ENCODE peak calls at places on chromosomes 6 and 20, in ten cellular contexts. One of them, this sample, is unnamed.

GRCh38 chr6:19301980-19302379 is 535.2 kb upstream of the ID4 start:
- DNase-seq in ureter: no peak
- DNase-seq in activated T-helper 9 cell treated with anti-CD3 and anti-CD28 coated beads, Interleukin-2, amount 50 U/mL, for 16 hours: no peak
- DNase-seq in NCI-H748 treated with DMSO at 0.1 percent for 48 hours: no peak
- DNase-seq in HuH-7.5: no peak
- DNase-seq in iPS-NIHi11: peak; percentile 46
- DNase-seq in SHP77: no peak
- DNase-seq in EH: peak; percentile 29
- DNase-seq in kidney tubule cell: peak; percentile 59
- DNase-seq in stimulated activated naive CD4-positive, alpha-beta T cell treated with Interleukin-2 at 50 U/mL for 16 hours: no peak
- DNase-seq in this sample: no peak

GRCh38 chr6:56959938-56960337 is 5.0 kb downstream of the BEND6 start:
- DNase-seq in stimulated activated naive CD4-positive, alpha-beta T cell treated with Interleukin-2 at 50 U/mL for 16 hours: no peak
- DNase-seq in SHP77: no peak
- DNase-seq in HuH-7.5: no peak
- DNase-seq in NCI-H748 treated with DMSO at 0.1 percent for 48 hours: no peak
- DNase-seq in EH: peak; percentile 58
- DNase-seq in kidney tubule cell: peak; percentile 45
- DNase-seq in ureter: no peak
- DNase-seq in activated T-helper 9 cell treated with anti-CD3 and anti-CD28 coated beads, Interleukin-2, amount 50 U/mL, for 16 hours: no peak
- DNase-seq in iPS-NIHi11: no peak
- DNase-seq in this sample: no peak

GRCh38 chr20:3732327-3733118 is at the start of gene HSPA12B:
- DNase-seq in stimulated activated naive CD4-positive, alpha-beta T cell treated with Interleukin-2 at 50 U/mL for 16 hours: no peak
- DNase-seq in HuH-7.5: no peak
- DNase-seq in iPS-NIHi11: peak; percentile 94
- DNase-seq in kidney tubule cell: no peak
- DNase-seq in SHP77: no peak
- DNase-seq in activated T-helper 9 cell treated with anti-CD3 and anti-CD28 coated beads, Interleukin-2, amount 50 U/mL, for 16 hours: no peak
- DNase-seq in EH: peak; percentile 10
- DNase-seq in NCI-H748 treated with DMSO at 0.1 percent for 48 hours: no peak
- DNase-seq in ureter: no peak
- DNase-seq in this sample: no peak

GRCh38 chr20:50252715-50253500 is 62.3 kb downstream of the CEBPB start:
- DNase-seq in EH: no peak
- DNase-seq in ureter: no peak
- DNase-seq in kidney tubule cell: peak; percentile 24
- DNase-seq in stimulated activated naive CD4-positive, alpha-beta T cell treated with Interleukin-2 at 50 U/mL for 16 hours: no peak
- DNase-seq in SHP77: no peak
- DNase-seq in NCI-H748 treated with DMSO at 0.1 percent for 48 hours: no peak
- DNase-seq in HuH-7.5: no peak
- DNase-seq in iPS-NIHi11: no peak
- DNase-seq in activated T-helper 9 cell treated with anti-CD3 and anti-CD28 coated beads, Interleukin-2, amount 50 U/mL, for 16 hours: no peak
- DNase-seq in this sample: no peak

GRCh38 chr6:6331393-6331792 is 10.9 kb upstream of the F13A1 start:
- DNase-seq in iPS-NIHi11: no peak
- DNase-seq in NCI-H748 treated with DMSO at 0.1 percent for 48 hours: no peak
- DNase-seq in kidney tubule cell: no peak
- DNase-seq in ureter: no peak
- DNase-seq in EH: no peak
- DNase-seq in activated T-helper 9 cell treated with anti-CD3 and anti-CD28 coated beads, Interleukin-2, amount 50 U/mL, for 16 hours: no peak
- DNase-seq in HuH-7.5: no peak
- DNase-seq in SHP77: no peak
- DNase-seq in stimulated activated naive CD4-positive, alpha-beta T cell treated with Interleukin-2 at 50 U/mL for 16 hours: no peak
- DNase-seq in this sample: peak; percentile 39

GRCh38 chr6:105747823-105748405 is 338.2 kb upstream of the PRDM1 start:
- DNase-seq in EH: no peak
- DNase-seq in SHP77: no peak
- DNase-seq in iPS-NIHi11: no peak
- DNase-seq in HuH-7.5: no peak
- DNase-seq in stimulated activated naive CD4-positive, alpha-beta T cell treated with Interleukin-2 at 50 U/mL for 16 hours: no peak
- DNase-seq in ureter: no peak
- DNase-seq in NCI-H748 treated with DMSO at 0.1 percent for 48 hours: no peak
- DNase-seq in kidney tubule cell: no peak
- DNase-seq in activated T-helper 9 cell treated with anti-CD3 and anti-CD28 coated beads, Interleukin-2, amount 50 U/mL, for 16 hours: no peak
- DNase-seq in this sample: no peak

GRCh38 chr6:154638369-154638768 is 94.8 kb upstream of the SCAF8 start:
- DNase-seq in stimulated activated naive CD4-positive, alpha-beta T cell treated with Interleukin-2 at 50 U/mL for 16 hours: no peak
- DNase-seq in ureter: no peak
- DNase-seq in SHP77: no peak
- DNase-seq in kidney tubule cell: peak; percentile 44
- DNase-seq in iPS-NIHi11: no peak
- DNase-seq in NCI-H748 treated with DMSO at 0.1 percent for 48 hours: no peak
- DNase-seq in activated T-helper 9 cell treated with anti-CD3 and anti-CD28 coated beads, Interleukin-2, amount 50 U/mL, for 16 hours: no peak
- DNase-seq in HuH-7.5: no peak
- DNase-seq in EH: peak; percentile 22
- DNase-seq in this sample: no peak

GRCh38 chr6:593907-594212 is 63.0 kb downstream of the HUS1B start:
- DNase-seq in ureter: no peak
- DNase-seq in stimulated activated naive CD4-positive, alpha-beta T cell treated with Interleukin-2 at 50 U/mL for 16 hours: no peak
- DNase-seq in SHP77: no peak
- DNase-seq in iPS-NIHi11: peak; percentile 39
- DNase-seq in kidney tubule cell: no peak
- DNase-seq in EH: no peak
- DNase-seq in HuH-7.5: no peak
- DNase-seq in NCI-H748 treated with DMSO at 0.1 percent for 48 hours: no peak
- DNase-seq in activated T-helper 9 cell treated with anti-CD3 and anti-CD28 coated beads, Interleukin-2, amount 50 U/mL, for 16 hours: no peak
- DNase-seq in this sample: no peak

GRCh38 chr6:16621002-16621401 is 140.3 kb downstream of the ATXN1 start:
- DNase-seq in HuH-7.5: no peak
- DNase-seq in activated T-helper 9 cell treated with anti-CD3 and anti-CD28 coated beads, Interleukin-2, amount 50 U/mL, for 16 hours: no peak
- DNase-seq in NCI-H748 treated with DMSO at 0.1 percent for 48 hours: no peak
- DNase-seq in EH: no peak
- DNase-seq in SHP77: no peak
- DNase-seq in iPS-NIHi11: no peak
- DNase-seq in ureter: no peak
- DNase-seq in stimulated activated naive CD4-positive, alpha-beta T cell treated with Interleukin-2 at 50 U/mL for 16 hours: no peak
- DNase-seq in kidney tubule cell: no peak
- DNase-seq in this sample: no peak

GRCh38 chr20:32780749-32781402 is 18.7 kb downstream of the DNMT3B start:
- DNase-seq in stimulated activated naive CD4-positive, alpha-beta T cell treated with Interleukin-2 at 50 U/mL for 16 hours: no peak
- DNase-seq in SHP77: no peak
- DNase-seq in EH: no peak
- DNase-seq in kidney tubule cell: no peak
- DNase-seq in iPS-NIHi11: peak; percentile 30
- DNase-seq in NCI-H748 treated with DMSO at 0.1 percent for 48 hours: no peak
- DNase-seq in activated T-helper 9 cell treated with anti-CD3 and anti-CD28 coated beads, Interleukin-2, amount 50 U/mL, for 16 hours: no peak
- DNase-seq in HuH-7.5: no peak
- DNase-seq in ureter: no peak
- DNase-seq in this sample: no peak

GRCh38 chr6:32947552-32948465 is 5.1 kb downstream of the HLA-DMA start:
- DNase-seq in kidney tubule cell: peak; percentile 78
- DNase-seq in HuH-7.5: no peak
- DNase-seq in stimulated activated naive CD4-positive, alpha-beta T cell treated with Interleukin-2 at 50 U/mL for 16 hours: peak; percentile 25
- DNase-seq in NCI-H748 treated with DMSO at 0.1 percent for 48 hours: no peak
- DNase-seq in ureter: no peak
- DNase-seq in SHP77: peak; percentile 36
- DNase-seq in iPS-NIHi11: peak; percentile 63
- DNase-seq in EH: peak; percentile 60
- DNase-seq in activated T-helper 9 cell treated with anti-CD3 and anti-CD28 coated beads, Interleukin-2, amount 50 U/mL, for 16 hours: no peak
- DNase-seq in this sample: no peak

GRCh38 chr6:153424719-153425400 is 293.8 kb upstream of the RGS17 start:
- DNase-seq in kidney tubule cell: peak; percentile 11
- DNase-seq in SHP77: no peak
- DNase-seq in NCI-H748 treated with DMSO at 0.1 percent for 48 hours: no peak
- DNase-seq in activated T-helper 9 cell treated with anti-CD3 and anti-CD28 coated beads, Interleukin-2, amount 50 U/mL, for 16 hours: no peak
- DNase-seq in ureter: no peak
- DNase-seq in EH: no peak
- DNase-seq in stimulated activated naive CD4-positive, alpha-beta T cell treated with Interleukin-2 at 50 U/mL for 16 hours: no peak
- DNase-seq in iPS-NIHi11: no peak
- DNase-seq in HuH-7.5: no peak
- DNase-seq in this sample: no peak

GRCh38 chr6:97053643-97054411 is 129.3 kb downstream of the KLHL32 start:
- DNase-seq in EH: peak; percentile 18
- DNase-seq in ureter: no peak
- DNase-seq in stimulated activated naive CD4-positive, alpha-beta T cell treated with Interleukin-2 at 50 U/mL for 16 hours: no peak
- DNase-seq in SHP77: peak; percentile 4
- DNase-seq in iPS-NIHi11: no peak
- DNase-seq in kidney tubule cell: peak; percentile 31
- DNase-seq in activated T-helper 9 cell treated with anti-CD3 and anti-CD28 coated beads, Interleukin-2, amount 50 U/mL, for 16 hours: no peak
- DNase-seq in HuH-7.5: no peak
- DNase-seq in NCI-H748 treated with DMSO at 0.1 percent for 48 hours: peak; percentile 12
- DNase-seq in this sample: no peak

GRCh38 chr6:118930680-118931079 is 4.3 kb downstream of the MCM9 start:
- DNase-seq in SHP77: no peak
- DNase-seq in activated T-helper 9 cell treated with anti-CD3 and anti-CD28 coated beads, Interleukin-2, amount 50 U/mL, for 16 hours: no peak
- DNase-seq in HuH-7.5: no peak
- DNase-seq in ureter: no peak
- DNase-seq in iPS-NIHi11: no peak
- DNase-seq in stimulated activated naive CD4-positive, alpha-beta T cell treated with Interleukin-2 at 50 U/mL for 16 hours: no peak
- DNase-seq in EH: no peak
- DNase-seq in NCI-H748 treated with DMSO at 0.1 percent for 48 hours: no peak
- DNase-seq in kidney tubule cell: no peak
- DNase-seq in this sample: no peak

GRCh38 chr6:99836471-99836870 is 157.6 kb downstream of the MCHR2 start:
- DNase-seq in kidney tubule cell: peak; percentile 23
- DNase-seq in activated T-helper 9 cell treated with anti-CD3 and anti-CD28 coated beads, Interleukin-2, amount 50 U/mL, for 16 hours: no peak
- DNase-seq in stimulated activated naive CD4-positive, alpha-beta T cell treated with Interleukin-2 at 50 U/mL for 16 hours: no peak
- DNase-seq in HuH-7.5: no peak
- DNase-seq in SHP77: no peak
- DNase-seq in iPS-NIHi11: no peak
- DNase-seq in EH: peak; percentile 11
- DNase-seq in ureter: no peak
- DNase-seq in NCI-H748 treated with DMSO at 0.1 percent for 48 hours: no peak
- DNase-seq in this sample: no peak

GRCh38 chr20:51037499-51038110 is 14.7 kb upstream of the KCNG1 start:
- DNase-seq in EH: no peak
- DNase-seq in ureter: no peak
- DNase-seq in iPS-NIHi11: no peak
- DNase-seq in NCI-H748 treated with DMSO at 0.1 percent for 48 hours: no peak
- DNase-seq in stimulated activated naive CD4-positive, alpha-beta T cell treated with Interleukin-2 at 50 U/mL for 16 hours: no peak
- DNase-seq in kidney tubule cell: no peak
- DNase-seq in activated T-helper 9 cell treated with anti-CD3 and anti-CD28 coated beads, Interleukin-2, amount 50 U/mL, for 16 hours: no peak
- DNase-seq in SHP77: no peak
- DNase-seq in HuH-7.5: no peak
- DNase-seq in this sample: no peak

GRCh38 chr6:99422912-99423311 is 2.2 kb downstream of the PNISR start:
- DNase-seq in HuH-7.5: no peak
- DNase-seq in stimulated activated naive CD4-positive, alpha-beta T cell treated with Interleukin-2 at 50 U/mL for 16 hours: no peak
- DNase-seq in SHP77: no peak
- DNase-seq in EH: no peak
- DNase-seq in kidney tubule cell: no peak
- DNase-seq in ureter: no peak
- DNase-seq in iPS-NIHi11: no peak
- DNase-seq in activated T-helper 9 cell treated with anti-CD3 and anti-CD28 coated beads, Interleukin-2, amount 50 U/mL, for 16 hours: no peak
- DNase-seq in NCI-H748 treated with DMSO at 0.1 percent for 48 hours: no peak
- DNase-seq in this sample: no peak

GRCh38 chr20:38164069-38164468 is 1.0 kb downstream of the TGM2 start:
- DNase-seq in iPS-NIHi11: no peak
- DNase-seq in stimulated activated naive CD4-positive, alpha-beta T cell treated with Interleukin-2 at 50 U/mL for 16 hours: no peak
- DNase-seq in NCI-H748 treated with DMSO at 0.1 percent for 48 hours: no peak
- DNase-seq in activated T-helper 9 cell treated with anti-CD3 and anti-CD28 coated beads, Interleukin-2, amount 50 U/mL, for 16 hours: no peak
- DNase-seq in ureter: no peak
- DNase-seq in SHP77: no peak
- DNase-seq in kidney tubule cell: no peak
- DNase-seq in HuH-7.5: no peak
- DNase-seq in EH: no peak
- DNase-seq in this sample: no peak

GRCh38 chr6:165895421-165896165 is 232.6 kb upstream of the PDE10A start:
- DNase-seq in SHP77: no peak
- DNase-seq in ureter: no peak
- DNase-seq in kidney tubule cell: peak; percentile 4
- DNase-seq in EH: no peak
- DNase-seq in activated T-helper 9 cell treated with anti-CD3 and anti-CD28 coated beads, Interleukin-2, amount 50 U/mL, for 16 hours: no peak
- DNase-seq in NCI-H748 treated with DMSO at 0.1 percent for 48 hours: no peak
- DNase-seq in HuH-7.5: no peak
- DNase-seq in iPS-NIHi11: no peak
- DNase-seq in stimulated activated naive CD4-positive, alpha-beta T cell treated with Interleukin-2 at 50 U/mL for 16 hours: no peak
- DNase-seq in this sample: no peak

GRCh38 chr20:25459111-25459830 is 51.8 kb downstream of the GINS1 start:
- DNase-seq in stimulated activated naive CD4-positive, alpha-beta T cell treated with Interleukin-2 at 50 U/mL for 16 hours: no peak
- DNase-seq in activated T-helper 9 cell treated with anti-CD3 and anti-CD28 coated beads, Interleukin-2, amount 50 U/mL, for 16 hours: no peak
- DNase-seq in kidney tubule cell: no peak
- DNase-seq in SHP77: no peak
- DNase-seq in EH: no peak
- DNase-seq in iPS-NIHi11: no peak
- DNase-seq in ureter: no peak
- DNase-seq in NCI-H748 treated with DMSO at 0.1 percent for 48 hours: no peak
- DNase-seq in HuH-7.5: no peak
- DNase-seq in this sample: no peak

GRCh38 chr6:139161169-139161568 is 26.3 kb downstream of the HECA start:
- DNase-seq in iPS-NIHi11: no peak
- DNase-seq in NCI-H748 treated with DMSO at 0.1 percent for 48 hours: no peak
- DNase-seq in SHP77: no peak
- DNase-seq in kidney tubule cell: peak; percentile 20
- DNase-seq in ureter: no peak
- DNase-seq in EH: peak; percentile 43
- DNase-seq in HuH-7.5: no peak
- DNase-seq in stimulated activated naive CD4-positive, alpha-beta T cell treated with Interleukin-2 at 50 U/mL for 16 hours: peak; percentile 50
- DNase-seq in activated T-helper 9 cell treated with anti-CD3 and anti-CD28 coated beads, Interleukin-2, amount 50 U/mL, for 16 hours: peak; percentile 37
- DNase-seq in this sample: no peak

GRCh38 chr20:63125893-63126601 is 89.9 kb downstream of the YTHDF1 start:
- DNase-seq in kidney tubule cell: no peak
- DNase-seq in stimulated activated naive CD4-positive, alpha-beta T cell treated with Interleukin-2 at 50 U/mL for 16 hours: no peak
- DNase-seq in SHP77: no peak
- DNase-seq in EH: no peak
- DNase-seq in NCI-H748 treated with DMSO at 0.1 percent for 48 hours: no peak
- DNase-seq in HuH-7.5: no peak
- DNase-seq in iPS-NIHi11: no peak
- DNase-seq in ureter: peak; percentile 33
- DNase-seq in activated T-helper 9 cell treated with anti-CD3 and anti-CD28 coated beads, Interleukin-2, amount 50 U/mL, for 16 hours: no peak
- DNase-seq in this sample: no peak

GRCh38 chr20:54526801-54527200 is 51.4 kb downstream of the DOK5 start:
- DNase-seq in HuH-7.5: no peak
- DNase-seq in kidney tubule cell: no peak
- DNase-seq in iPS-NIHi11: no peak
- DNase-seq in activated T-helper 9 cell treated with anti-CD3 and anti-CD28 coated beads, Interleukin-2, amount 50 U/mL, for 16 hours: no peak
- DNase-seq in NCI-H748 treated with DMSO at 0.1 percent for 48 hours: no peak
- DNase-seq in ureter: no peak
- DNase-seq in EH: no peak
- DNase-seq in SHP77: no peak
- DNase-seq in stimulated activated naive CD4-positive, alpha-beta T cell treated with Interleukin-2 at 50 U/mL for 16 hours: no peak
- DNase-seq in this sample: no peak

GRCh38 chr6:102215425-102215824 is 821.9 kb downstream of the GRIK2 start:
- DNase-seq in HuH-7.5: no peak
- DNase-seq in kidney tubule cell: no peak
- DNase-seq in NCI-H748 treated with DMSO at 0.1 percent for 48 hours: no peak
- DNase-seq in activated T-helper 9 cell treated with anti-CD3 and anti-CD28 coated beads, Interleukin-2, amount 50 U/mL, for 16 hours: no peak
- DNase-seq in ureter: no peak
- DNase-seq in iPS-NIHi11: no peak
- DNase-seq in EH: peak; percentile 1
- DNase-seq in stimulated activated naive CD4-positive, alpha-beta T cell treated with Interleukin-2 at 50 U/mL for 16 hours: no peak
- DNase-seq in SHP77: no peak
- DNase-seq in this sample: no peak

GRCh38 chr6:37827603-37828265 is 8.2 kb downstream of the ZFAND3 start:
- DNase-seq in activated T-helper 9 cell treated with anti-CD3 and anti-CD28 coated beads, Interleukin-2, amount 50 U/mL, for 16 hours: no peak
- DNase-seq in ureter: no peak
- DNase-seq in NCI-H748 treated with DMSO at 0.1 percent for 48 hours: no peak
- DNase-seq in stimulated activated naive CD4-positive, alpha-beta T cell treated with Interleukin-2 at 50 U/mL for 16 hours: no peak
- DNase-seq in HuH-7.5: no peak
- DNase-seq in SHP77: no peak
- DNase-seq in kidney tubule cell: no peak
- DNase-seq in iPS-NIHi11: no peak
- DNase-seq in EH: no peak
- DNase-seq in this sample: no peak

GRCh38 chr20:13243826-13244376 is 22.8 kb downstream of the ISM1 start:
- DNase-seq in EH: peak; percentile 46
- DNase-seq in kidney tubule cell: peak; percentile 58
- DNase-seq in HuH-7.5: peak; percentile 63
- DNase-seq in activated T-helper 9 cell treated with anti-CD3 and anti-CD28 coated beads, Interleukin-2, amount 50 U/mL, for 16 hours: no peak
- DNase-seq in stimulated activated naive CD4-positive, alpha-beta T cell treated with Interleukin-2 at 50 U/mL for 16 hours: no peak
- DNase-seq in ureter: no peak
- DNase-seq in SHP77: peak; percentile 39
- DNase-seq in iPS-NIHi11: no peak
- DNase-seq in NCI-H748 treated with DMSO at 0.1 percent for 48 hours: no peak
- DNase-seq in this sample: no peak

GRCh38 chr6:41688256-41688965 is 47.0 kb downstream of the TFEB start:
- DNase-seq in SHP77: no peak
- DNase-seq in ureter: no peak
- DNase-seq in activated T-helper 9 cell treated with anti-CD3 and anti-CD28 coated beads, Interleukin-2, amount 50 U/mL, for 16 hours: no peak
- DNase-seq in iPS-NIHi11: peak; percentile 24
- DNase-seq in NCI-H748 treated with DMSO at 0.1 percent for 48 hours: no peak
- DNase-seq in EH: no peak
- DNase-seq in HuH-7.5: no peak
- DNase-seq in stimulated activated naive CD4-positive, alpha-beta T cell treated with Interleukin-2 at 50 U/mL for 16 hours: no peak
- DNase-seq in kidney tubule cell: no peak
- DNase-seq in this sample: no peak

GRCh38 chr6:106667022-106667402 is 37.6 kb downstream of the QRSL1 start:
- DNase-seq in NCI-H748 treated with DMSO at 0.1 percent for 48 hours: no peak
- DNase-seq in EH: no peak
- DNase-seq in ureter: no peak
- DNase-seq in activated T-helper 9 cell treated with anti-CD3 and anti-CD28 coated beads, Interleukin-2, amount 50 U/mL, for 16 hours: no peak
- DNase-seq in SHP77: no peak
- DNase-seq in stimulated activated naive CD4-positive, alpha-beta T cell treated with Interleukin-2 at 50 U/mL for 16 hours: no peak
- DNase-seq in kidney tubule cell: no peak
- DNase-seq in iPS-NIHi11: no peak
- DNase-seq in HuH-7.5: no peak
- DNase-seq in this sample: no peak

This sample was measured in GM18507.